ENCODE peak calls at places on chromosomes 4 and X, in ten cellular contexts. P, I, T, V, M, Z, S, C, Q and D are unnamed samples.

GRCh38 chrX:81957900-81958545 is 756.1 kb downstream of the SH3BGRL start:
- DNase-seq in P (no peak), I (no peak), T (no peak), V (no peak), M (no peak), Z (no peak), S (no peak), C (peak; percentile 11), Q (peak; percentile 14), D (no peak)

GRCh38 chr4:169315530-169316306 is 45.0 kb upstream of the SH3RF1 start:
- DNase-seq in P (no peak), I (peak; percentile 66), T (no peak), V (no peak), M (peak; percentile 73), Z (no peak), S (no peak), C (peak; percentile 4), Q (no peak), D (peak; percentile 53)

GRCh38 chrX:123217077-123217476 is 33.0 kb downstream of the GRIA3 start:
- DNase-seq in P (peak; percentile 21), I (peak; percentile 46), T (peak; percentile 23), V (no peak), M (peak; percentile 65), Z (peak; percentile 58), S (no peak), C (no peak), Q (no peak), D (peak; percentile 5)

GRCh38 chr4:81405900-81406401 is 65.8 kb downstream of the RASGEF1B start:
- DNase-seq in P (peak; percentile 75), I (peak; percentile 58), T (peak; percentile 34), V (no peak), M (peak; percentile 86), Z (no peak), S (no peak), C (peak; percentile 88), Q (peak; percentile 68), D (peak; percentile 86)

GRCh38 chr4:47251363-47252135 is 212.0 kb downstream of the COMMD8 start:
- DNase-seq in P (no peak), I (no peak), T (no peak), V (peak; percentile 9), M (no peak), Z (no peak), S (no peak), C (no peak), Q (no peak), D (no peak)

GRCh38 chr4:113335771-113336170 is 286.3 kb downstream of the ANK2 start:
- DNase-seq in P (no peak), I (no peak), T (no peak), V (no peak), M (no peak), Z (no peak), S (no peak), C (no peak), Q (no peak), D (no peak)

GRCh38 chr4:103156107-103156506 is 42.0 kb downstream of the CENPE start:
- DNase-seq in P (no peak), I (no peak), T (no peak), V (no peak), M (no peak), Z (no peak), S (no peak), C (no peak), Q (no peak), D (no peak)

GRCh38 chrX:1150569-1151347 is 61.7 kb downstream of the CRLF2 start:
- DNase-seq in P (no peak), I (no peak), T (no peak), V (no peak), M (no peak), Z (no peak), S (no peak), C (no peak), Q (no peak), D (no peak)

GRCh38 chr4:48694824-48695223 is 85.3 kb downstream of the FRYL start:
- DNase-seq in P (no peak), I (no peak), T (no peak), V (no peak), M (no peak), Z (no peak), S (no peak), C (no peak), Q (no peak), D (no peak)

GRCh38 chrX:2632533-2633504 is 58.3 kb upstream of the CD99 start:
- DNase-seq in P (no peak), I (no peak), T (no peak), V (no peak), M (no peak), Z (no peak), S (no peak), C (no peak), Q (no peak), D (no peak)

GRCh38 chrX:21574793-21575192 is 83.3 kb downstream of the KLHL34 start:
- DNase-seq in P (no peak), I (no peak), T (no peak), V (no peak), M (no peak), Z (no peak), S (no peak), C (no peak), Q (no peak), D (no peak)

GRCh38 chr4:185559913-185560281 is 24.6 kb upstream of the PDLIM3 start:
- DNase-seq in P (no peak), I (no peak), T (peak; percentile 8), V (no peak), M (peak; percentile 27), Z (peak; percentile 64), S (peak; percentile 70), C (no peak), Q (peak; percentile 17), D (peak; percentile 89)

GRCh38 chrX:17007134-17007768 is 60.8 kb downstream of the REPS2 start:
- DNase-seq in P (peak; percentile 8), I (no peak), T (no peak), V (no peak), M (peak; percentile 32), Z (no peak), S (no peak), C (peak; percentile 44), Q (peak; percentile 37), D (no peak)
- TF ChIP-seq CTCF in P (peak; percentile 44), I (peak; percentile 35), T (peak; percentile 55), V (no peak), M (peak; percentile 48), Z (no peak), S (no peak), C (peak; percentile 65), Q (peak; percentile 38), D (no peak)

GRCh38 chrX:18654873-18655836 is 16.8 kb downstream of the RS1 start:
- DNase-seq in P (no peak), I (no peak), T (no peak), V (no peak), M (no peak), Z (no peak), S (no peak), C (no peak), Q (no peak), D (peak; percentile 15)

GRCh38 chrX:18649498-18649951 is 22.4 kb downstream of the RS1 start:
- DNase-seq in P (no peak), I (no peak), T (no peak), V (peak; percentile 53), M (no peak), Z (no peak), S (peak; percentile 56), C (peak; percentile 46), Q (no peak), D (no peak)

GRCh38 chrX:18652636-18653035 is 19.3 kb downstream of the RS1 start:
- DNase-seq in P (no peak), I (no peak), T (no peak), V (no peak), M (no peak), Z (no peak), S (no peak), C (no peak), Q (no peak), D (no peak)

DNA sequence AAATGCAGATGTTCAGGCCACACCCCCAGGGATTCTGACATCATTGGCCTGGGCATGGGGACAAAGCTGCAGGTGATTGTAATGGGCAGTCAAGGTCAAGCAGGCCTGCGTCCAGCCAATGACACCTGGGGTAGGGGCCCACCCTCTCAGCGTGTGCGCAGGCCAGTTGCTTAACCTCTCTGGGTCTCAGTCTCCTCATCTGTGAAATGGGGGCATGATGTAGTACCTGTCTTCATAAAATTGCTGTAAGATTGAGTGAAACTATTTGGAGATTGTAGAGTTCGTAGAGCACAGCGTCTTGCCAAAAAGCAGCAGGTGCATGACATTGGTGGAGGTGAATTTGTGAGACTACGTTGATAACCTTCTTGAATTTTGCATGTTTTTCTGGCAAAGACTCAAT is 21.2 kb downstream of the RS1 start:
- DNase-seq in P (no peak), I (no peak), T (no peak), V (no peak), M (no peak), Z (no peak), S (no peak), C (no peak), Q (no peak), D (no peak)
- H3K4me3 ChIP-seq in P (no peak overlapping the region), I (no peak overlapping the region), T (no peak overlapping the region), V (no peak overlapping the region), M (no peak overlapping the region), Z (no peak overlapping the region), S (no peak overlapping the region), C (no peak overlapping the region), Q (no peak overlapping the region), D (no peak overlapping the region)

DNA sequence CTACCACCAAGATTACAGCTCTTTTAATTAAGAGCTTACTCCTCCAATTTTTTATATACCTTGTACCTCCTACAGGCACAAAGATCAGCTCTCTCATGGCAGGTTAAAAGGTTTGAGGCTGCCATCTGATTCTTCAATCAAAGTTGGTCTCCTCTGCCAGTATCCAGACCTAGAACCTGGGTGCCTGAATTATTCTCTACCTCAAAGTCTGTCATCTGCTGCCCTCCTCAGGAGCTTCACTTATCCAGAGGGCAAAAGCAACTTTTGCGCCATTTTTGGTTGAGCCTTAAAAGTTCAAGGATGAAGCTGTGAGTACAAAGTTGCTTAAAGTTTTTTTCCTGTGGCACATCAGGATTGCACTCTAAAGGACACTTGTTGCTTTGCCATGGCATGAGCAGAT is 343.7 kb upstream of the PPP1R2C start:
- DNase-seq in P (no peak), I (no peak), T (no peak), V (no peak), M (no peak), Z (no peak), S (no peak), C (peak; percentile 6), Q (peak; percentile 8), D (peak; percentile 6)
- TF ChIP-seq CTCF in P (no peak), I (no peak), T (no peak), V (no peak), M (no peak), Z (no peak), S (no peak), C (peak; percentile 46), Q (no peak), D (peak; percentile 6)

DNA sequence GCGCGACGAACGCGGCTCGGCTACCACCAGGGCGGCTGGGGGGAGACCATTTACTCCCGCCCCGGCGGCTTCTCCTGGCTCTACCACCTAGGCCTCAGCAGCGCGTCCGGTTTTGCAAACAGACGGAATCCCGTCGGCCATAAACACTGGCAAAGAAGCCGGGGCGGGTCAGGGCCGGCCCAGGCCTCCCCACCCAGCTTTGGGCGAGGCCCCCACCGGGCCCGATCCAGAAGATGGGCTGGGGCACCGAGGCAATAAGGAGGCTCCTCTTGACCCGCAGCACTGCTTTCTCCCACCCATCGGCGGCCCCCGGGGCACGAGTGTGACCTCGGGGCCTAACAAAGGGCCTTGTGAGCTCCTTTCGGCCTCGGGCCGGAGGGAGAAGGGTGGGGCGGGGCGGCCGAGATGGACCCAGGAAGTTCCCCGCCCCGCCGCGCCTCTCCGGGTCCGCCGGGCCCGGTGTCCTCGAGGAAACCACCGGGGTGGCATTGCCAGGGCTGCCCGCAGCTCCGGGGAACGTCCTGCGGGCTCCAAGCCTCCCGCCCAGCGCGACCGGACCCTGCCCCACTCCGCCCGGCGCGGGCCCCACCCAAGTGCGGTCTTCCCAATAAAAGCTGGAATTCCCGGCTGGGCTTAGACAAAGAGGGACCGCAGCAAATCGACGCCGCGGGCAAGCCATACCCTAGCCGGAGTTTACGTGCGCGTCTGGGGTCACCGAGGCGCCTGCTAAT is 5.9 kb downstream of the BCOR start:
- DNase-seq in P (no peak), I (no peak), T (no peak), V (peak; percentile 66), M (no peak), Z (no peak), S (no peak), C (no peak), Q (no peak), D (no peak)
- H3K4me3 ChIP-seq in P (peak overlapping the region; percentile 70), I (no peak overlapping the region), T (no peak overlapping the region), V (no peak overlapping the region), M (no peak overlapping the region), Z (no peak overlapping the region), S (no peak overlapping the region), C (peak overlapping the region; percentile 55), Q (no peak overlapping the region), D (no peak overlapping the region)